ENCODE peak calls at places on chromosome 21, in eight cellular contexts. E is lower lobe of right lung, J is left ventricle myocardium inferior, D is stomach, Q is H9, H is AG04450, W is hepatocyte, C is prostate gland. Z is an unnamed sample.

GRCh38 chr21:31663584-31664249 is 4.2 kb downstream of the SOD1 start:
- DNase-seq in C (no peak), D (no peak), J (no peak), Q (no peak), H (no peak), W (no peak), E (no peak), Z (no peak)

GRCh38 chr21:45887121-45887611 is 94.4 kb upstream of the COL6A1 start:
- DNase-seq in J (peak; percentile 51), H (no peak), W (no peak), D (no peak), C (no peak), E (no peak), Q (no peak), Z (no peak)

GRCh38 chr21:45384656-45385548 is 20.1 kb upstream of the COL18A1 start:
- DNase-seq in C (no peak), Q (no peak), J (no peak), D (no peak), W (no peak), E (peak; percentile 28), H (no peak), Z (no peak)

GRCh38 chr21:17527240-17527639 is 14.4 kb downstream of the CXADR start:
- DNase-seq in E (no peak), J (no peak), W (peak; percentile 43), C (peak; percentile 11), H (no peak), Q (no peak), D (no peak), Z (peak; percentile 11)

GRCh38 chr21:46667735-46668380 is 32.4 kb downstream of the PRMT2 start:
- DNase-seq in W (peak; percentile 41), C (no peak), J (no peak), H (no peak), E (no peak), D (no peak), Q (peak; percentile 74), Z (peak; percentile 36)

GRCh38 chr21:16215193-16215592 is 485.4 kb downstream of the USP25 start:
- DNase-seq in C (no peak), W (no peak), J (no peak), Q (no peak), D (no peak), H (no peak), E (no peak), Z (no peak)

GRCh38 chr21:26933448-26933847 is 33.4 kb downstream of the ADAMTS5 start:
- DNase-seq in W (no peak), Q (no peak), C (no peak), H (no peak), D (no peak), J (no peak), E (no peak), Z (no peak)

GRCh38 chr21:16634522-16634914 is 878.3 kb upstream of the CXADR start:
- DNase-seq in J (no peak), D (no peak), Q (peak; percentile 47), W (no peak), C (no peak), E (no peak), H (no peak), Z (no peak)

GRCh38 chr21:26136686-26137085 is 33.9 kb downstream of the APP start:
- DNase-seq in J (no peak), H (no peak), C (no peak), D (no peak), Q (no peak), E (no peak), W (no peak), Z (no peak)

GRCh38 chr21:37073417-37074194 is 552 bp downstream of the TTC3 start:
- DNase-seq in J (peak; percentile 53), H (no peak), E (peak; percentile 77), Q (no peak), W (peak; percentile 74), C (peak; percentile 47), D (peak; percentile 53), Z (peak; percentile 2)

GRCh38 chr21:16402752-16403151 is 673.0 kb downstream of the USP25 start:
- DNase-seq in J (no peak), E (no peak), C (no peak), W (no peak), Q (no peak), D (no peak), H (no peak), Z (no peak)

GRCh38 chr21:30642564-30642963 is at the start of gene KRTAP20-3:
- DNase-seq in W (no peak), Q (no peak), H (no peak), E (no peak), J (no peak), C (no peak), D (no peak), Z (no peak)

GRCh38 chr21:14863745-14864210 is 201.0 kb downstream of the NRIP1 start:
- DNase-seq in D (no peak), C (no peak), W (peak; percentile 56), Q (no peak), J (no peak), H (no peak), E (no peak), Z (no peak)

GRCh38 chr21:37368536-37369279 is 2.1 kb downstream of the DYRK1A start:
- DNase-seq in J (no peak), E (no peak), C (no peak), D (no peak), Q (no peak), H (no peak), W (peak; percentile 19), Z (peak; percentile 36)

GRCh38 chr21:10272216-10272615 is 249.2 kb upstream of the TPTE start:
- DNase-seq in J (no peak), E (peak; percentile 11), W (no peak), H (no peak), D (no peak), C (no peak), Q (no peak), Z (no peak)

GRCh38 chr21:37244506-37245083 is 22.5 kb downstream of the VPS26C start:
- DNase-seq in H (no peak), E (no peak), Q (no peak), D (no peak), W (no peak), C (no peak), J (no peak), Z (no peak)

GRCh38 chr21:46128106-46128982 is 27.0 kb downstream of the FTCD start:
- DNase-seq in C (no peak), Q (no peak), J (peak; percentile 78), D (no peak), E (peak; percentile 28), H (no peak), W (no peak), Z (no peak)

GRCh38 chr21:36063375-36064084 is 3.2 kb upstream of the SETD4 start:
- DNase-seq in H (no peak), C (no peak), W (no peak), J (no peak), Q (no peak), E (no peak), D (no peak), Z (no peak)

GRCh38 chr21:28127390-28127789 is 865.3 kb downstream of the LTN1 start:
- DNase-seq in C (no peak), W (no peak), Q (no peak), J (no peak), H (no peak), D (no peak), E (no peak), Z (no peak)

GRCh38 chr21:29296452-29296851 is 2.3 kb upstream of the BACH1 start:
- DNase-seq in E (no peak), W (no peak), D (no peak), Q (no peak), H (no peak), C (no peak), J (no peak), Z (no peak)

GRCh38 chr21:17699524-17700189 is 87.0 kb upstream of the BTG3 start:
- DNase-seq in H (no peak), J (no peak), Q (no peak), D (no peak), E (no peak), W (no peak), C (no peak), Z (no peak)

GRCh38 chr21:37200641-37201480 is 66.3 kb downstream of the VPS26C start:
- DNase-seq in Q (no peak), W (no peak), D (no peak), E (no peak), H (no peak), C (no peak), J (no peak), Z (no peak)

GRCh38 chr21:31132574-31133242 is 94.4 kb upstream of the KRTAP19-8 start:
- DNase-seq in W (no peak), E (no peak), J (no peak), Q (no peak), H (no peak), C (no peak), D (no peak), Z (no peak)

GRCh38 chr21:22575165-22575584 is 1577.0 kb downstream of the NCAM2 start:
- DNase-seq in E (no peak), D (no peak), C (no peak), W (peak; percentile 41), Q (peak; percentile 46), J (no peak), H (no peak), Z (peak; percentile 14)
- TF ChIP-seq CTCF in E (peak; percentile 13), D (no peak), C (no peak), W (peak; percentile 52), Q (peak; percentile 82), J (peak; percentile 49), H (no peak), Z (no peak)

DNA sequence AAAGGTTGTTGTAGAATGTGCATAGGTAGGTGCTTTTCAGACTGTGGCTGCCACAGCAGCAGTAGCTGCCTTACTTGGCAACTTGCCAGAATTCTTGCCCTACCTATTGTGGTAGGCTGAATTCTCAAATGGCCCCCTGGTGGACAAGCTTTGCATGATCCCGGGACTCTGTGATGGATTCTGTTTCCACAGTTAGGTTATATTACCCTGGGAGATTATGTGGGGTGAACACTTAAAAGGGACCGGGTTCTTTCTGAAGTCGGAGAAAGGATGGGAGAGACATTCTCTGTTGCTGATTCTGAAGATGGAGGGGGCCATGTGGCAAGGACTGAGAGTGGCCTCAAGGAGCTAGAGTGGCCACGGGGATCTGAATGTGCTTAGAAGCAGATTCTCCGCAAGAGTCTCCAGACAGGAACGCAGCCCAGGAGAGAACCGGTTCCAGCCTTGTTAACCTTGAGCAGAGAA is 32.1 kb upstream of the KCNE1 start:
- DNase-seq in Q (peak; percentile 73), H (no peak), J (peak; percentile 36), D (peak; percentile 88), C (peak; percentile 77), E (peak; percentile 69), W (peak; percentile 91), Z (peak; percentile 78)
- H3K27ac ChIP-seq in Q (no peak overlapping the region), H (no peak overlapping the region), J (peak overlapping the region; percentile 81), D (peak overlapping the region; percentile 78), C (no peak overlapping the region), E (peak overlapping the region; percentile 80), W (peak overlapping the region; percentile 72), Z (no peak overlapping the region)

GRCh38 chr21:42258885-42259407 is 40.0 kb downstream of the ABCG1 start:
- DNase-seq in Q (no peak), J (peak; percentile 42), D (no peak), C (no peak), W (no peak), E (no peak), H (no peak), Z (no peak)
- TF ChIP-seq CTCF in Q (no peak), J (peak; percentile 34), D (no peak), C (no peak), W (no peak), E (peak; percentile 6), H (no peak), Z (peak; percentile 11)

DNA sequence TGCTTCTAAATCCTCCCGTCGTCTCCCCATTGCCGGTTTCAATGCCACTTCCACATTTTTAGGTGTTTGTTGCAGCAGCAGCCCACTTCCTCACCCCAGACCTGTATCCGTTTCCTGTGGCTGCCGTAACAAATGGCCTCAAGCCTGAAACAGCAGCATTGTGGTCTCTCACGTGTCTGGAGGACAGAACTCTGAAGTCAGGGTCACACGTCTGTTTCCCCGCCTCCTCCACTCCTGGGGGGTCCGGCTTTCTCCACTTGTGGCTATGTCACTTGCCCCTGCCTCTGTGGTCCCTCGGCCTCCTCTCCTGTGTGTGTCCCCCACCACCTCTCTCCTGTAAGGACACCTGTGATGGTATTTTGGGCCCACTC is 21.8 kb downstream of the TRPM2 start:
- DNase-seq in E (peak; percentile 70), C (no peak), J (no peak), W (no peak), H (no peak), Q (no peak), D (peak; percentile 42), Z (no peak)
- H3K27ac ChIP-seq in E (no peak overlapping the region), C (no peak overlapping the region), J (no peak overlapping the region), W (no peak overlapping the region), H (no peak overlapping the region), Q (no peak overlapping the region), D (peak overlapping the region; percentile 64), Z (no peak overlapping the region)